ENCODE peak calls at places on chromosomes 11 and 22, in nine cellular contexts. I is fibroblast of the aortic adventitia, B is AG09309, J is IMR-90, C is body of pancreas, N is astrocyte of the spinal cord, H is stomach, U is cardiac fibroblast, X is coronary artery. Y is an unnamed sample.

GRCh38 chr11:114082767-114083181 is 23.3 kb downstream of the ZBTB16 start:
- DNase-seq in I (no peak), B (no peak), J (no peak), C (peak), N (peak), H (no peak), U (no peak), X (no peak), Y (no peak)

GRCh38 chr11:45756384-45757010 is 48.5 kb upstream of the SLC35C1 start:
- DNase-seq in I (no peak), B (no peak), J (no peak), C (no peak), N (no peak), H (peak), U (no peak), X (no peak), Y (no peak)

GRCh38 chr22:47564158-47564450 is 801.7 kb downstream of the TBC1D22A start:
- DNase-seq in I (no peak), B (no peak), J (no peak), C (no peak), N (no peak), H (no peak), U (no peak), X (no peak), Y (no peak)

GRCh38 chr11:119196833-119197483 is 9.2 kb upstream of the CBL start:
- DNase-seq in I (peak), B (peak), J (peak), C (peak), N (peak), H (peak), U (peak), X (no peak), Y (peak)

GRCh38 chr11:92298238-92298565 is 73.6 kb downstream of the FAT3 start:
- DNase-seq in I (no peak), B (no peak), J (no peak), C (no peak), N (no peak), H (no peak), U (no peak), X (no peak), Y (no peak)

GRCh38 chr22:50734986-50735738 is 2.8 kb upstream of the ACR start:
- DNase-seq in I (no peak), B (no peak), J (no peak), C (no peak), N (no peak), H (peak), U (no peak), X (no peak), Y (peak)

GRCh38 chr11:100632970-100633452 is 54.1 kb upstream of the ARHGAP42 start:
- DNase-seq in I (peak), B (no peak), J (peak), C (peak), N (peak), H (peak), U (peak), X (no peak), Y (no peak)

GRCh38 chr11:69657911-69658605 is 17.1 kb downstream of the LTO1 start:
- DNase-seq in I (no peak), B (no peak), J (peak), C (no peak), N (no peak), H (no peak), U (no peak), X (no peak), Y (no peak)

GRCh38 chr22:42820075-42820763 is 36.9 kb downstream of the ARFGAP3 start:
- DNase-seq in I (peak), B (peak), J (peak), C (no peak), N (peak), H (no peak), U (peak), X (no peak), Y (no peak)

GRCh38 chr22:39003165-39003638 is 10.9 kb upstream of the APOBEC3C start:
- DNase-seq in I (peak), B (peak), J (peak), C (peak), N (peak), H (peak), U (peak), X (no peak), Y (peak)

GRCh38 chr11:117197516-117198456 is 1.4 kb upstream of the TAGLN start:
- DNase-seq in I (no peak), B (no peak), J (peak), C (no peak), N (no peak), H (peak), U (peak), X (peak), Y (no peak)

GRCh38 chr11:134252539-134253188 is 488 bp downstream of the THYN1 start:
- DNase-seq in I (no peak), B (peak), J (peak), C (peak), N (no peak), H (no peak), U (peak), X (no peak), Y (no peak)

GRCh38 chr11:134257101-134257500 is 3.7 kb downstream of the ACAD8 start:
- DNase-seq in I (no peak), B (no peak), J (no peak), C (no peak), N (no peak), H (no peak), U (no peak), X (no peak), Y (no peak)

GRCh38 chr11:134254433-134254832 is 1.1 kb downstream of the ACAD8 start:
- DNase-seq in I (no peak), B (no peak), J (no peak), C (no peak), N (no peak), H (no peak), U (no peak), X (no peak), Y (no peak)

GRCh38 chr11:134250675-134251074 is 2.5 kb downstream of the THYN1 start:
- DNase-seq in I (no peak), B (no peak), J (no peak), C (no peak), N (no peak), H (no peak), U (no peak), X (no peak), Y (no peak)

GRCh38 chr11:134253189-134253993 is at the start of the genes ACAD8 and THYN1:
- DNase-seq in I (peak), B (peak), J (peak), C (peak), N (peak), H (peak), U (peak), X (peak), Y (peak)
- TF ChIP-seq CTCF in I (peak), B (no peak), J (no peak), C (peak), N (no peak), H (peak), U (no peak), X (no peak), Y (no peak)

GRCh38 chr22:36528795-36529718 is at the start of gene EIF3D:
- DNase-seq in I (peak), B (peak), J (peak), C (peak), N (peak), H (peak), U (peak), X (peak), Y (peak)
- TF ChIP-seq CTCF in I (no peak), B (no peak), J (no peak), C (no peak), N (no peak), H (no peak), U (no peak), X (no peak), Y (no peak)

GRCh38 chr11:134358165-134358852 is 26.5 kb downstream of the GLB1L2 start:
- DNase-seq in I (no peak), B (no peak), J (no peak), C (no peak), N (no peak), H (no peak), U (no peak), X (no peak), Y (no peak)

GRCh38 chr11:134356656-134357544 is 25.1 kb downstream of the GLB1L2 start:
- DNase-seq in I (no peak), B (no peak), J (no peak), C (no peak), N (no peak), H (no peak), U (no peak), X (no peak), Y (no peak)

GRCh38 chr11:134357545-134357839 is 25.7 kb downstream of the GLB1L2 start:
- DNase-seq in I (no peak), B (no peak), J (no peak), C (no peak), N (no peak), H (no peak), U (no peak), X (no peak), Y (no peak)

GRCh38 chr11:134355136-134355535 is 23.3 kb downstream of the GLB1L2 start:
- DNase-seq in I (no peak), B (no peak), J (no peak), C (no peak), N (no peak), H (no peak), U (no peak), X (no peak), Y (no peak)

DNA sequence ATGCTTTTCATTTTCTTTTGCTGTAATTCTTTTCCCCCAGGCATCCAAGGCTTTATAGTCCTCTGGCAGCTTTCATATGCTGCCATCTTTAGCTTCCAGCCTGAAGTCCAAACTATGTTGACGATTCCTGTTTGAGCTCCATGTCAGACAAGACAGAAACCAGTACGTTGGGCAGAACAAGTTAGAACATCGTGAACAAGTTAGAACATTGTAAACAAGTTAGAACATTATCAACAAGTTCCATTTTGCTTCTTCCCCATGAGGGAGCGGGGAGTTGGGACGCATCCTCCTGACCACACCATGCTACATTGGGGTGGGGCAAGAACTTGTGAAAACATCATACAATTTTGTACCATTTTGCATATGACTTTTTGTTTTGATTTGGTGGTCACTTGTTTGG is 23.9 kb downstream of the GLB1L2 start:
- DNase-seq in I (no peak), B (no peak), J (no peak), C (no peak), N (no peak), H (no peak), U (no peak), X (no peak), Y (no peak)
- TF ChIP-seq CTCF in I (no peak), B (no peak), J (no peak), C (no peak), N (no peak), H (no peak), U (no peak), X (no peak), Y (no peak)

GRCh38 chr11:923691-924405 is 1.8 kb upstream of the AP2A2 start:
- DNase-seq in I (no peak), B (no peak), J (no peak), C (no peak), N (no peak), H (no peak), U (no peak), X (no peak), Y (no peak)

GRCh38 chr11:924406-925157 is 1.1 kb upstream of the AP2A2 start:
- DNase-seq in I (no peak), B (no peak), J (no peak), C (no peak), N (no peak), H (no peak), U (no peak), X (no peak), Y (no peak)

GRCh38 chr11:926341-926916 is 759 bp downstream of the AP2A2 start:
- DNase-seq in I (peak), B (peak), J (peak), C (peak), N (peak), H (no peak), U (peak), X (no peak), Y (no peak)

GRCh38 chr11:925496-926301 is at the start of gene AP2A2:
- DNase-seq in I (peak), B (peak), J (peak), C (peak), N (peak), H (peak), U (peak), X (no peak), Y (peak)

GRCh38 chr11:925158-925495 is 543 bp upstream of the AP2A2 start:
- DNase-seq in I (no peak), B (no peak), J (no peak), C (peak), N (no peak), H (no peak), U (no peak), X (no peak), Y (no peak)
- TF ChIP-seq CTCF in I (no peak), B (no peak), J (no peak), C (no peak), N (no peak), H (no peak), U (no peak), X (no peak), Y (no peak)

GRCh38 chr11:2293396-2294339 is 8.1 kb downstream of the C11orf21 start:
- DNase-seq in I (no peak), B (no peak), J (no peak), C (peak), N (no peak), H (peak), U (no peak), X (peak), Y (peak)
- TF ChIP-seq CTCF in I (no peak), B (no peak), J (no peak), C (no peak), N (no peak), H (no peak), U (no peak), X (no peak), Y (no peak)

GRCh38 chr11:60970369-60970774 is 1.1 kb upstream of the CD6 start:
- DNase-seq in I (peak), B (no peak), J (peak), C (peak), N (peak), H (peak), U (peak), X (no peak), Y (peak)
- TF ChIP-seq CTCF in I (peak), B (peak), J (peak), C (peak), N (peak), H (peak), U (peak), X (peak), Y (peak)

GRCh38 chr11:66492161-66492865 is 12.1 kb downstream of the DPP3 start:
- DNase-seq in I (no peak), B (no peak), J (no peak), C (no peak), N (peak), H (no peak), U (no peak), X (no peak), Y (no peak)

GRCh38 chr11:66489636-66490035 is 9.4 kb downstream of the DPP3 start:
- DNase-seq in I (no peak), B (no peak), J (no peak), C (no peak), N (no peak), H (no peak), U (peak), X (no peak), Y (no peak)

GRCh38 chr11:66493124-66493523 is 12.9 kb downstream of the DPP3 start:
- DNase-seq in I (no peak), B (no peak), J (no peak), C (no peak), N (no peak), H (no peak), U (no peak), X (no peak), Y (no peak)

GRCh38 chr11:66488957-66489356 is 8.7 kb downstream of the DPP3 start:
- DNase-seq in I (no peak), B (no peak), J (no peak), C (no peak), N (no peak), H (no peak), U (no peak), X (no peak), Y (no peak)

GRCh38 chr11:66491315-66491935 is 11.2 kb downstream of the DPP3 start:
- DNase-seq in I (no peak), B (no peak), J (no peak), C (no peak), N (no peak), H (no peak), U (no peak), X (no peak), Y (no peak)
- TF ChIP-seq CTCF in I (peak), B (peak), J (peak), C (no peak), N (peak), H (no peak), U (peak), X (no peak), Y (no peak)

Y was measured in natural killer cell.